ENCODE peak calls at places on chromosome 7, in eight cellular contexts. One of them, this sample, is unnamed.
A peak's percentile ranks its signal among the peaks of the same experiment; 100 is the strongest.

GRCh38 chr7:36277247-36277542 is 112.5 kb upstream of the ANLN start:
- DNase-seq in esophagus muscularis mucosa: no peak
- DNase-seq in adrenal gland: no peak
- DNase-seq in PC-3: no peak
- DNase-seq in upper lobe of right lung: no peak
- DNase-seq in CD8-positive, alpha-beta T cell: no peak
- DNase-seq in GM23338: no peak
- DNase-seq in lung: no peak
- DNase-seq in this sample: no peak

GRCh38 chr7:33107136-33108066 is 1.8 kb downstream of the RP9 start:
- DNase-seq in lung: no peak
- DNase-seq in GM23338: peak; percentile 90
- DNase-seq in CD8-positive, alpha-beta T cell: no peak
- DNase-seq in PC-3: peak; percentile 55
- DNase-seq in adrenal gland: peak; percentile 14
- DNase-seq in upper lobe of right lung: no peak
- DNase-seq in esophagus muscularis mucosa: no peak
- DNase-seq in this sample: no peak

GRCh38 chr7:44760034-44760580 is 11.5 kb downstream of the ZMIZ2 start:
- DNase-seq in PC-3: no peak
- DNase-seq in upper lobe of right lung: no peak
- DNase-seq in adrenal gland: no peak
- DNase-seq in GM23338: no peak
- DNase-seq in esophagus muscularis mucosa: no peak
- DNase-seq in CD8-positive, alpha-beta T cell: no peak
- DNase-seq in lung: no peak
- DNase-seq in this sample: no peak

GRCh38 chr7:149161241-149161848 is 14.1 kb downstream of the ZNF398 start:
- DNase-seq in PC-3: peak; percentile 33
- DNase-seq in lung: no peak
- DNase-seq in esophagus muscularis mucosa: no peak
- DNase-seq in upper lobe of right lung: no peak
- DNase-seq in GM23338: no peak
- DNase-seq in adrenal gland: no peak
- DNase-seq in CD8-positive, alpha-beta T cell: no peak
- DNase-seq in this sample: no peak

GRCh38 chr7:1229334-1229935 is 3.2 kb upstream of the UNCX start:
- DNase-seq in GM23338: peak; percentile 75
- DNase-seq in CD8-positive, alpha-beta T cell: no peak
- DNase-seq in upper lobe of right lung: no peak
- DNase-seq in lung: no peak
- DNase-seq in adrenal gland: no peak
- DNase-seq in PC-3: no peak
- DNase-seq in esophagus muscularis mucosa: no peak
- DNase-seq in this sample: no peak

GRCh38 chr7:31950101-31950755 is 120.0 kb downstream of the PDE1C start:
- DNase-seq in adrenal gland: no peak
- DNase-seq in PC-3: peak; percentile 76
- DNase-seq in GM23338: no peak
- DNase-seq in upper lobe of right lung: no peak
- DNase-seq in esophagus muscularis mucosa: no peak
- DNase-seq in lung: no peak
- DNase-seq in CD8-positive, alpha-beta T cell: no peak
- DNase-seq in this sample: no peak

GRCh38 chr7:115066050-115066449 is 144.2 kb downstream of the MDFIC start:
- DNase-seq in adrenal gland: peak; percentile 11
- DNase-seq in esophagus muscularis mucosa: no peak
- DNase-seq in upper lobe of right lung: no peak
- DNase-seq in PC-3: no peak
- DNase-seq in lung: no peak
- DNase-seq in CD8-positive, alpha-beta T cell: no peak
- DNase-seq in GM23338: no peak
- DNase-seq in this sample: no peak

GRCh38 chr7:92584953-92585352 is 5.2 kb downstream of the FAM133B start:
- DNase-seq in GM23338: peak; percentile 51
- DNase-seq in lung: no peak
- DNase-seq in PC-3: peak; percentile 21
- DNase-seq in esophagus muscularis mucosa: no peak
- DNase-seq in upper lobe of right lung: no peak
- DNase-seq in adrenal gland: no peak
- DNase-seq in CD8-positive, alpha-beta T cell: no peak
- DNase-seq in this sample: no peak

DNA sequence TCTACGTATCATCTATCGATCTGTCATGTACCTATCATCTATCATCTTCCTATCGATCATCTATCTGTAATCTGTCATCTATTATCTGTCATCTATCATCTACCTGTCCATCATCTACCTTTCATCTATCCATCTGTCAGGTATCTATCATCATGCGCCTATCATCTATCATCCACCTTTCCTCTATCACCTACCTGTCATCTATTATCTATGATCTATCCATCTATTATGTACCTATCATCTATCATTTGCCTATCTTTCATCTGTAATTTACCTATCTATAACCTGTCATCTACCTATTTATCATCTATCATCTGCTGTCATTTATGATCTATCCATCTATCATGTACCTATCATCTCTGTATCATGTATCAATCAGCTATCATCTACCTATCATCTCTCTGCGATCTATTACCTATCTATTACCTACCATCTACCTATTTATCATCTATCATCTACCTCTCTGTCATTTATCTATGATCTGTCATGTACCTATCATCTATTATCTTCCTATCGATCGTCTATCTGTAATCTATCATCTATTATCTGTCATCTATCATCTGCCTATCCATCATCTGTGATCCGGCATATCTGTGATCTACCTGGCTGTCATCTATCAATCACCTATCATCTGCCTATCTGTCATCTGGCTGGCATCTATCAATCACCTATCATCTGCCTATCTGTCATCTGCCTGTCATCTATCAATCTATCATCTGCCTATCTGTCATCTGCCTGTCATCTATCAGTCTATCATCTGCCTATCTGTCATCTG is 1.6 kb upstream of the VIPR2 start:
- DNase-seq in esophagus muscularis mucosa: no peak
- DNase-seq in adrenal gland: no peak
- DNase-seq in GM23338: no peak
- DNase-seq in PC-3: no peak
- DNase-seq in CD8-positive, alpha-beta T cell: no peak
- DNase-seq in upper lobe of right lung: no peak
- DNase-seq in lung: no peak
- DNase-seq in this sample: no peak
- H3K27me3 ChIP-seq in esophagus muscularis mucosa: peaks cover 58% of the 10 kb centered on the region
- H3K27me3 ChIP-seq in adrenal gland: peaks cover 37% of the 10 kb centered on the region
- H3K27me3 ChIP-seq in GM23338: peaks cover 40% of the 10 kb centered on the region
- H3K27me3 ChIP-seq in PC-3: peaks cover 47% of the 10 kb centered on the region
- H3K27me3 ChIP-seq in CD8-positive, alpha-beta T cell: peaks cover 3% of the 10 kb centered on the region
- H3K27me3 ChIP-seq in upper lobe of right lung: peaks cover 45% of the 10 kb centered on the region
- H3K27me3 ChIP-seq in lung: peaks cover 4% of the 10 kb centered on the region
- H3K27me3 ChIP-seq in this sample: peaks cover 32% of the 10 kb centered on the region

GRCh38 chr7:131076711-131077170 is 250.9 kb upstream of the MKLN1 start:
- DNase-seq in CD8-positive, alpha-beta T cell: no peak
- DNase-seq in adrenal gland: no peak
- DNase-seq in upper lobe of right lung: no peak
- DNase-seq in lung: no peak
- DNase-seq in PC-3: no peak
- DNase-seq in esophagus muscularis mucosa: no peak
- DNase-seq in GM23338: no peak
- DNase-seq in this sample: no peak

GRCh38 chr7:131075406-131075805 is 252.3 kb upstream of the MKLN1 start:
- DNase-seq in esophagus muscularis mucosa: no peak
- DNase-seq in upper lobe of right lung: no peak
- DNase-seq in adrenal gland: no peak
- DNase-seq in CD8-positive, alpha-beta T cell: no peak
- DNase-seq in GM23338: no peak
- DNase-seq in PC-3: no peak
- DNase-seq in lung: no peak
- DNase-seq in this sample: no peak

GRCh38 chr7:131076032-131076431 is 251.6 kb upstream of the MKLN1 start:
- DNase-seq in PC-3: peak; percentile 43
- DNase-seq in lung: no peak
- DNase-seq in upper lobe of right lung: no peak
- DNase-seq in adrenal gland: no peak
- DNase-seq in CD8-positive, alpha-beta T cell: no peak
- DNase-seq in GM23338: no peak
- DNase-seq in esophagus muscularis mucosa: no peak
- DNase-seq in this sample: no peak

GRCh38 chr7:131080754-131081153 is 246.9 kb upstream of the MKLN1 start:
- DNase-seq in upper lobe of right lung: no peak
- DNase-seq in CD8-positive, alpha-beta T cell: no peak
- DNase-seq in esophagus muscularis mucosa: no peak
- DNase-seq in PC-3: no peak
- DNase-seq in GM23338: no peak
- DNase-seq in adrenal gland: no peak
- DNase-seq in lung: no peak
- DNase-seq in this sample: no peak

DNA sequence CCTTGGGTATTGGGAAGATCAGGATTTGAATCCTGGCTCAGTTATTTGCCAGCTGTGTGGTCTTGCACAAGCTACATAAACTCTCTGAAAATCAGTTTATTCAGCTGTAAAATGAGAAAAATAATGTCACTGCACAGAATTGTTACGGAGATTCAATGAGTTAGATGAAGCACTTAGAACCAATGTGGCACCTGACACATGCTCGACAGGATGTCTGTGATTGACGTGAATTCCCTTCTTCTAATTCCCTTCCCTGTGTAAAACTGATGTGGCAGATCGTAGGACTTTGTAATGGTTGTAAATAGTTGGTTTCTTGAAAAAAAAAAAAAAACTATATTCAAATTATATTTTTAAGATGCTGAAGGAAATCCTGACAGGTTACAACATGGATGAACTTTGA is 249.9 kb upstream of the MKLN1 start:
- DNase-seq in CD8-positive, alpha-beta T cell: no peak
- DNase-seq in adrenal gland: no peak
- DNase-seq in lung: no peak
- DNase-seq in GM23338: no peak
- DNase-seq in PC-3: no peak
- DNase-seq in esophagus muscularis mucosa: no peak
- DNase-seq in upper lobe of right lung: no peak
- DNase-seq in this sample: no peak
- H3K4me1 ChIP-seq in CD8-positive, alpha-beta T cell: peaks cover 69% of the 10 kb centered on the region
- H3K4me1 ChIP-seq in adrenal gland: peaks cover 8% of the 10 kb centered on the region
- H3K4me1 ChIP-seq in lung: peaks cover 11% of the 10 kb centered on the region
- H3K4me1 ChIP-seq in GM23338: peaks cover 13% of the 10 kb centered on the region
- H3K4me1 ChIP-seq in PC-3: peaks cover 13% of the 10 kb centered on the region
- H3K4me1 ChIP-seq in esophagus muscularis mucosa: peaks cover 75% of the 10 kb centered on the region
- H3K4me1 ChIP-seq in upper lobe of right lung: peaks cover 38% of the 10 kb centered on the region
- H3K4me1 ChIP-seq in this sample: peaks cover 91% of the 10 kb centered on the region

GRCh38 chr7:133741078-133741477 is 386.1 kb upstream of the LRGUK start:
- DNase-seq in esophagus muscularis mucosa: no peak
- DNase-seq in adrenal gland: no peak
- DNase-seq in GM23338: no peak
- DNase-seq in CD8-positive, alpha-beta T cell: no peak
- DNase-seq in upper lobe of right lung: no peak
- DNase-seq in PC-3: no peak
- DNase-seq in lung: no peak
- DNase-seq in this sample: no peak

GRCh38 chr7:133741703-133742102 is 385.4 kb upstream of the LRGUK start:
- DNase-seq in CD8-positive, alpha-beta T cell: no peak
- DNase-seq in PC-3: no peak
- DNase-seq in upper lobe of right lung: no peak
- DNase-seq in lung: no peak
- DNase-seq in adrenal gland: no peak
- DNase-seq in esophagus muscularis mucosa: no peak
- DNase-seq in GM23338: no peak
- DNase-seq in this sample: no peak

GRCh38 chr7:133739817-133740216 is 387.3 kb upstream of the LRGUK start:
- DNase-seq in GM23338: no peak
- DNase-seq in esophagus muscularis mucosa: no peak
- DNase-seq in lung: no peak
- DNase-seq in adrenal gland: no peak
- DNase-seq in CD8-positive, alpha-beta T cell: no peak
- DNase-seq in PC-3: no peak
- DNase-seq in upper lobe of right lung: no peak
- DNase-seq in this sample: no peak

GRCh38 chr7:133744451-133744850 is 382.7 kb upstream of the LRGUK start:
- DNase-seq in esophagus muscularis mucosa: no peak
- DNase-seq in adrenal gland: no peak
- DNase-seq in lung: no peak
- DNase-seq in upper lobe of right lung: no peak
- DNase-seq in GM23338: no peak
- DNase-seq in PC-3: no peak
- DNase-seq in CD8-positive, alpha-beta T cell: no peak
- DNase-seq in this sample: no peak

DNA sequence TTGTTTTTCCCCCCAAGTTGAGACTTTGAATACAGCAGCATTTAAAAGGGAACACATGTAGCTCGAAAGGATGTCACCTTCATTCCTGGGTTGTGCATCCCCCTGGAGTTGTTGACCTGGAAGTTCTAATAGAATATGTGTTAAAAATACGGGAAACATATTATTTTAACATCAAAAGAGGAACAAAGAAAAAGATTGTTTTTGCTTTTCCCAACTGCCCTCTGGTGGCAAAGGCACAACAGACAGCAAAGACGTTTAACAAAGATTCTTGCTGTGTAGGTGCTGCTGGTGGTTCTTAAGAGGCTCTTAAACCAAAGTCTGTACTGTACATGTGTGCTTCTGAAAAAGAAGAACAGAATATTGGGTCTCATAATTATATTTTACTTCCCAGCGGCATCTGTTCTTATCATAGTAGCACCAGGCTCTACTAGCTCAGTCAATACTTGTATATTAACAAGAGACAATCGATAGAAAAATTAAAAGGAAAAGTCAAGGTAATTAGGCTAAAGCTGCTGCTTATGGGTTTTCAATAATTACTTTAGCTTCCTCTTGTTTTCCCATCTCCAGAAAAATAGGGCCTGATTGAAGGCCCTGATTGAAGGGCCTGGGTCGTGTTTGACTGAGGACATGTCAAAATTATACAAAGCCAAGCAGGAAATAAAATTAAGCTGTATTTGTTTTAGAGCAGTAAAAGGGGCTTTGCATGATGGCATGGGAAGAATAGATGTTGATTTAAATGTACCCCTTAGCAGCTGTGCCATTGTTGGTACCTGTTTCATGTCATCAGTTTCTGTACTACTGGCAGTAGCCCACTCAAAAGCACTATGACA is 384.2 kb upstream of the LRGUK start:
- DNase-seq in CD8-positive, alpha-beta T cell: no peak
- DNase-seq in lung: no peak
- DNase-seq in esophagus muscularis mucosa: no peak
- DNase-seq in upper lobe of right lung: no peak
- DNase-seq in adrenal gland: peak; percentile 10
- DNase-seq in PC-3: peak; percentile 42
- DNase-seq in GM23338: peak; percentile 59
- DNase-seq in this sample: no peak
- TF ChIP-seq CTCF in CD8-positive, alpha-beta T cell: no peak
- TF ChIP-seq CTCF in lung: no peak
- TF ChIP-seq CTCF in esophagus muscularis mucosa: no peak
- TF ChIP-seq CTCF in upper lobe of right lung: peak; percentile 41
- TF ChIP-seq CTCF in adrenal gland: peak; percentile 48
- TF ChIP-seq CTCF in PC-3: peak; percentile 77
- TF ChIP-seq CTCF in GM23338: peak; percentile 74
- TF ChIP-seq CTCF in this sample: peak; percentile 46

DNA sequence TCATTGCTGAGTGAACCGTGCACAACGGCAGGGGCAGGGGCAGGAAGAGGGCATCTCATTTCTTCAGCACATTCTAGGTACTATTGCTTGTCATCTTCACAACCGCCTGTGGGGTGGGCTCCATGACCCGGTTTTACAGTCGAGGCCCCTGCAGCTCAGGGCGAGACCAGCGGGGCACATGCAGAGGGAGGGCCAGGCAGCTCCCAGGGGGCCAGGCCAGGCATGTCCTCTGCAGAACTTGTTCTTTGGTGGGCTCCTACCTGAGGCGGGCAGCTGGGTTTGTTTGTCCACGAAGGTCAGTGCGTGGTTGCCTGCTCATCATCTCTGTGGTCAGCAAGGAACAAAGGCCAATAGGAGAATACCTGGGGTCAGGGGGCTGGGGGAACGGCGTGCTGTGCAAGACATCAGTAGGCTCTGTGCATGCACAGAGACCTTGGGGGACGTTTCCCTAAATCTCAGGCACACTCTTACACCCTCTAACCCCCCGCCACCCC is 75.1 kb upstream of the LEP start:
- DNase-seq in lung: no peak
- DNase-seq in GM23338: no peak
- DNase-seq in PC-3: no peak
- DNase-seq in adrenal gland: no peak
- DNase-seq in esophagus muscularis mucosa: no peak
- DNase-seq in upper lobe of right lung: no peak
- DNase-seq in CD8-positive, alpha-beta T cell: no peak
- DNase-seq in this sample: no peak
- H3K27me3 ChIP-seq in lung: no peaks in the 10 kb centered on the region
- H3K27me3 ChIP-seq in GM23338: peaks cover 95% of the 10 kb centered on the region
- H3K27me3 ChIP-seq in PC-3: peaks cover 19% of the 10 kb centered on the region
- H3K27me3 ChIP-seq in adrenal gland: peaks cover 46% of the 10 kb centered on the region
- H3K27me3 ChIP-seq in esophagus muscularis mucosa: peaks cover 97% of the 10 kb centered on the region
- H3K27me3 ChIP-seq in upper lobe of right lung: peaks cover 69% of the 10 kb centered on the region
- H3K27me3 ChIP-seq in CD8-positive, alpha-beta T cell: peaks cover 13% of the 10 kb centered on the region
- H3K27me3 ChIP-seq in this sample: peaks cover 100% of the 10 kb centered on the region

This sample was measured in left ventricle myocardium inferior.